ENCODE peak calls at places on chromosomes 2 and 18, in nine cellular contexts. C is transverse colon; T is T-helper 9 cell; J is HFFc6; U is dermis microvascular lymphatic vessel endothelial cell; E is RCC 7860; D is GM12891; L is activated CD4-positive, alpha-beta T cell treated with anti-CD3 and anti-CD28 coated beads, Interleukin-2, amount 50 U/mL, for 48 hours; M is HEK293T. V is an unnamed sample.

GRCh38 chr18:62324917-62325805 is at the start of gene TNFRSF11A:
- DNase-seq in D (peak; percentile 82), U (no peak), E (no peak), C (peak; percentile 83), J (no peak), T (peak; percentile 55), M (peak; percentile 76), L (peak; percentile 71), V (no peak)

GRCh38 chr2:235966932-235967331 is 201.3 kb downstream of the GBX2 start:
- DNase-seq in E (no peak), L (no peak), U (no peak), J (no peak), D (no peak), T (no peak), C (no peak), M (no peak), V (no peak)

GRCh38 chr2:29749041-29749440 is 172.3 kb downstream of the ALK start:
- DNase-seq in E (peak; percentile 53), L (no peak), J (no peak), T (no peak), U (no peak), D (no peak), C (no peak), M (no peak), V (no peak)

GRCh38 chr18:76450452-76450851 is 44.6 kb downstream of the ZNF516 start:
- DNase-seq in L (no peak), C (no peak), E (no peak), M (no peak), U (no peak), J (peak; percentile 6), T (no peak), D (no peak), V (no peak)

GRCh38 chr2:159737292-159737916 is 25.1 kb downstream of the MARCHF7 start:
- DNase-seq in M (no peak), C (no peak), T (no peak), E (no peak), J (no peak), D (no peak), U (no peak), L (no peak), V (peak; percentile 61)

GRCh38 chr2:101036562-101036961 is 34.5 kb downstream of the RPL31 start:
- DNase-seq in M (no peak), T (no peak), U (peak; percentile 17), D (peak; percentile 30), L (no peak), J (peak; percentile 39), C (no peak), E (peak; percentile 31), V (peak; percentile 12)

GRCh38 chr2:176729706-176730569 is 460.7 kb downstream of the MTX2 start:
- DNase-seq in U (peak; percentile 100), T (no peak), M (no peak), C (no peak), E (no peak), J (peak; percentile 18), L (no peak), D (no peak), V (no peak)

GRCh38 chr18:43587538-43588153 is 310.4 kb upstream of the SYT4 start:
- DNase-seq in T (no peak), J (peak; percentile 44), D (peak; percentile 10), C (no peak), E (peak; percentile 15), U (peak; percentile 54), L (no peak), M (peak; percentile 19), V (no peak)

GRCh38 chr18:59686260-59686659 is 11.0 kb downstream of the CCBE1 start:
- DNase-seq in T (no peak), D (no peak), E (no peak), J (no peak), M (no peak), L (no peak), C (no peak), U (no peak), V (no peak)

GRCh38 chr2:135984199-135985017 is 1.0 kb downstream of the DARS1 start:
- DNase-seq in L (no peak), T (no peak), U (no peak), M (no peak), J (no peak), E (no peak), C (no peak), D (no peak), V (no peak)

GRCh38 chr2:147181351-147182029 is 663.3 kb upstream of the ACVR2A start:
- DNase-seq in D (no peak), J (no peak), T (no peak), C (no peak), U (no peak), M (no peak), E (no peak), L (no peak), V (no peak)

GRCh38 chr2:65662654-65663432 is 230.4 kb upstream of the SPRED2 start:
- DNase-seq in M (peak; percentile 62), U (no peak), D (no peak), J (peak; percentile 74), T (no peak), C (peak; percentile 15), L (no peak), E (no peak), V (no peak)

GRCh38 chr2:44758591-44758990 is 182.9 kb upstream of the SIX3 start:
- DNase-seq in D (no peak), J (no peak), L (no peak), E (no peak), U (no peak), T (no peak), M (no peak), C (no peak), V (no peak)

GRCh38 chr2:240648650-240649275 is 23.5 kb downstream of the GPR35 start:
- DNase-seq in T (no peak), D (no peak), L (no peak), M (no peak), U (no peak), J (no peak), C (no peak), E (no peak), V (no peak)

GRCh38 chr2:105802587-105802986 is 57.9 kb downstream of the NCK2 start:
- DNase-seq in C (no peak), D (no peak), L (peak; percentile 42), U (no peak), T (peak; percentile 52), E (no peak), M (no peak), J (no peak), V (no peak)

GRCh38 chr2:165898381-165898780 is 55.2 kb downstream of the TTC21B start:
- DNase-seq in U (no peak), L (no peak), C (no peak), M (no peak), T (no peak), J (peak; percentile 61), D (no peak), E (no peak), V (peak; percentile 6)

GRCh38 chr2:234681206-234681605 is 184.3 kb upstream of the ARL4C start:
- DNase-seq in T (no peak), D (no peak), E (peak; percentile 62), U (no peak), L (no peak), J (no peak), C (no peak), M (no peak), V (no peak)

GRCh38 chr18:55699233-55699765 is 111.3 kb upstream of the TCF4 start:
- DNase-seq in C (no peak), E (no peak), D (no peak), U (no peak), L (no peak), M (no peak), J (no peak), T (no peak), V (no peak)

GRCh38 chr2:96525211-96525507 is 11.4 kb upstream of the ARID5A start:
- DNase-seq in C (no peak), T (no peak), L (no peak), U (no peak), J (no peak), E (no peak), D (no peak), M (no peak), V (no peak)

GRCh38 chr2:215369191-215369760 is 57.4 kb downstream of the ATIC start:
- DNase-seq in J (no peak), E (no peak), C (no peak), M (no peak), T (no peak), D (no peak), L (no peak), U (no peak), V (no peak)

GRCh38 chr2:241120440-241120839 is 18.4 kb upstream of the MTERF4 start:
- DNase-seq in T (no peak), U (no peak), E (no peak), C (no peak), D (no peak), L (no peak), M (no peak), J (no peak), V (no peak)

GRCh38 chr2:15919716-15920444 is 20.5 kb upstream of the MYCN start:
- DNase-seq in M (no peak), D (no peak), L (no peak), T (no peak), E (no peak), U (no peak), C (no peak), J (no peak), V (peak; percentile 84)

GRCh38 chr2:127698553-127699355 is 2.5 kb upstream of the SFT2D3 start:
- DNase-seq in C (no peak), L (no peak), J (no peak), U (no peak), M (no peak), D (no peak), E (no peak), T (no peak), V (no peak)

GRCh38 chr2:60302377-60303126 is 250.9 kb downstream of the BCL11A start:
- DNase-seq in E (no peak), L (no peak), C (no peak), T (no peak), J (no peak), U (no peak), D (no peak), M (no peak), V (no peak)

GRCh38 chr2:237614151-237614720 is 13.2 kb upstream of the LRRFIP1 start:
- DNase-seq in L (no peak), M (no peak), T (no peak), D (no peak), J (no peak), U (peak; percentile 95), E (peak; percentile 99), C (no peak), V (peak; percentile 99)

GRCh38 chr2:42092084-42092996 is 44.5 kb downstream of the PKDCC start:
- DNase-seq in M (no peak), J (no peak), T (no peak), D (no peak), C (peak; percentile 49), L (no peak), U (no peak), E (no peak), V (peak; percentile 24)

GRCh38 chr2:30862054-30862651 is 54.9 kb upstream of the CAPN13 start:
- DNase-seq in U (peak; percentile 61), E (peak; percentile 59), D (peak; percentile 44), J (peak; percentile 68), M (peak; percentile 57), L (peak; percentile 30), T (peak; percentile 22), C (peak; percentile 49), V (peak; percentile 40)

GRCh38 chr2:162182395-162182794 is 30.3 kb upstream of the GCG start:
- DNase-seq in J (no peak), C (no peak), L (no peak), E (no peak), T (no peak), D (no peak), M (no peak), U (no peak), V (no peak)

GRCh38 chr18:37294951-37295350 is 270.6 kb downstream of the CELF4 start:
- DNase-seq in D (no peak), T (no peak), M (peak; percentile 87), U (no peak), L (peak; percentile 4), J (no peak), E (no peak), C (peak; percentile 14), V (no peak)

GRCh38 chr2:43898134-43898957 is 59.6 kb downstream of the ABCG8 start:
- DNase-seq in L (no peak), J (no peak), T (no peak), D (no peak), M (peak; percentile 64), U (no peak), C (peak; percentile 43), E (no peak), V (no peak)

GRCh38 chr2:37315364-37315763 is 9.3 kb downstream of the PRKD3 start:
- DNase-seq in U (no peak), M (no peak), D (no peak), J (no peak), T (no peak), C (no peak), L (no peak), E (no peak), V (no peak)